ENCODE peak calls at places on chromosomes 2 and 18, in eight cellular contexts. One of them, this sample, is unnamed.

GRCh38 chr2:102932521-102932920 is 170.7 kb downstream of the TMEM182 start:
- DNase-seq in A549: no peak
- DNase-seq in heart left ventricle: no peak
- DNase-seq in activated CD8-positive, alpha-beta memory T cell treated with anti-CD3 and anti-CD28 coated beads for 1 hour: no peak
- DNase-seq in GM10248: no peak
- DNase-seq in SHP77: no peak
- DNase-seq in T follicular helper cell: no peak
- DNase-seq in activated effector memory CD4-positive, alpha-beta T cell treated with anti-CD3 and anti-CD28 coated beads, Interleukin-2, amount 50 U/mL, for 16 hours: no peak
- DNase-seq in this sample: no peak

GRCh38 chr18:3748081-3748480 is 298.1 kb downstream of the TGIF1 start:
- DNase-seq in A549: no peak
- DNase-seq in heart left ventricle: no peak
- DNase-seq in activated CD8-positive, alpha-beta memory T cell treated with anti-CD3 and anti-CD28 coated beads for 1 hour: no peak
- DNase-seq in GM10248: no peak
- DNase-seq in SHP77: no peak
- DNase-seq in T follicular helper cell: no peak
- DNase-seq in activated effector memory CD4-positive, alpha-beta T cell treated with anti-CD3 and anti-CD28 coated beads, Interleukin-2, amount 50 U/mL, for 16 hours: no peak
- DNase-seq in this sample: no peak

GRCh38 chr2:88239781-88240180 is 69.6 kb downstream of the THNSL2 start:
- DNase-seq in A549: no peak
- DNase-seq in heart left ventricle: no peak
- DNase-seq in activated CD8-positive, alpha-beta memory T cell treated with anti-CD3 and anti-CD28 coated beads for 1 hour: peak
- DNase-seq in GM10248: no peak
- DNase-seq in SHP77: no peak
- DNase-seq in T follicular helper cell: no peak
- DNase-seq in activated effector memory CD4-positive, alpha-beta T cell treated with anti-CD3 and anti-CD28 coated beads, Interleukin-2, amount 50 U/mL, for 16 hours: no peak
- DNase-seq in this sample: no peak

GRCh38 chr18:56148373-56148772 is 490.0 kb downstream of the TXNL1 start:
- DNase-seq in A549: no peak
- DNase-seq in heart left ventricle: no peak
- DNase-seq in activated CD8-positive, alpha-beta memory T cell treated with anti-CD3 and anti-CD28 coated beads for 1 hour: no peak
- DNase-seq in GM10248: no peak
- DNase-seq in SHP77: no peak
- DNase-seq in T follicular helper cell: no peak
- DNase-seq in activated effector memory CD4-positive, alpha-beta T cell treated with anti-CD3 and anti-CD28 coated beads, Interleukin-2, amount 50 U/mL, for 16 hours: no peak
- DNase-seq in this sample: peak

GRCh38 chr2:31675485-31675901 is 94.8 kb upstream of the SRD5A2 start:
- DNase-seq in A549: no peak
- DNase-seq in heart left ventricle: no peak
- DNase-seq in activated CD8-positive, alpha-beta memory T cell treated with anti-CD3 and anti-CD28 coated beads for 1 hour: no peak
- DNase-seq in GM10248: no peak
- DNase-seq in SHP77: no peak
- DNase-seq in T follicular helper cell: no peak
- DNase-seq in activated effector memory CD4-positive, alpha-beta T cell treated with anti-CD3 and anti-CD28 coated beads, Interleukin-2, amount 50 U/mL, for 16 hours: no peak
- DNase-seq in this sample: no peak

GRCh38 chr2:96108578-96109561 is 7.5 kb downstream of the ADRA2B start:
- DNase-seq in A549: no peak
- DNase-seq in heart left ventricle: peak
- DNase-seq in activated CD8-positive, alpha-beta memory T cell treated with anti-CD3 and anti-CD28 coated beads for 1 hour: no peak
- DNase-seq in GM10248: no peak
- DNase-seq in SHP77: no peak
- DNase-seq in T follicular helper cell: no peak
- DNase-seq in activated effector memory CD4-positive, alpha-beta T cell treated with anti-CD3 and anti-CD28 coated beads, Interleukin-2, amount 50 U/mL, for 16 hours: peak
- DNase-seq in this sample: no peak

GRCh38 chr2:51000849-51001617 is 30.9 kb downstream of the NRXN1 start:
- DNase-seq in A549: no peak
- DNase-seq in heart left ventricle: no peak
- DNase-seq in activated CD8-positive, alpha-beta memory T cell treated with anti-CD3 and anti-CD28 coated beads for 1 hour: no peak
- DNase-seq in GM10248: no peak
- DNase-seq in SHP77: no peak
- DNase-seq in T follicular helper cell: no peak
- DNase-seq in activated effector memory CD4-positive, alpha-beta T cell treated with anti-CD3 and anti-CD28 coated beads, Interleukin-2, amount 50 U/mL, for 16 hours: no peak
- DNase-seq in this sample: no peak

GRCh38 chr18:49560277-49561126 is 1.4 kb upstream of the LIPG start:
- DNase-seq in A549: no peak
- DNase-seq in heart left ventricle: no peak
- DNase-seq in activated CD8-positive, alpha-beta memory T cell treated with anti-CD3 and anti-CD28 coated beads for 1 hour: no peak
- DNase-seq in GM10248: no peak
- DNase-seq in SHP77: peak
- DNase-seq in T follicular helper cell: no peak
- DNase-seq in activated effector memory CD4-positive, alpha-beta T cell treated with anti-CD3 and anti-CD28 coated beads, Interleukin-2, amount 50 U/mL, for 16 hours: no peak
- DNase-seq in this sample: no peak

GRCh38 chr2:71348302-71348701 is 16.7 kb downstream of the ZNF638 start:
- DNase-seq in A549: no peak
- DNase-seq in heart left ventricle: no peak
- DNase-seq in activated CD8-positive, alpha-beta memory T cell treated with anti-CD3 and anti-CD28 coated beads for 1 hour: no peak
- DNase-seq in GM10248: no peak
- DNase-seq in SHP77: no peak
- DNase-seq in T follicular helper cell: no peak
- DNase-seq in activated effector memory CD4-positive, alpha-beta T cell treated with anti-CD3 and anti-CD28 coated beads, Interleukin-2, amount 50 U/mL, for 16 hours: no peak
- DNase-seq in this sample: no peak

GRCh38 chr18:50466634-50467033 is 91.8 kb downstream of the SKA1 start:
- DNase-seq in A549: no peak
- DNase-seq in heart left ventricle: no peak
- DNase-seq in activated CD8-positive, alpha-beta memory T cell treated with anti-CD3 and anti-CD28 coated beads for 1 hour: no peak
- DNase-seq in GM10248: no peak
- DNase-seq in SHP77: no peak
- DNase-seq in T follicular helper cell: no peak
- DNase-seq in activated effector memory CD4-positive, alpha-beta T cell treated with anti-CD3 and anti-CD28 coated beads, Interleukin-2, amount 50 U/mL, for 16 hours: no peak
- DNase-seq in this sample: no peak

GRCh38 chr18:23850215-23850614 is 161.0 kb downstream of the LAMA3 start:
- DNase-seq in A549: no peak
- DNase-seq in heart left ventricle: no peak
- DNase-seq in activated CD8-positive, alpha-beta memory T cell treated with anti-CD3 and anti-CD28 coated beads for 1 hour: no peak
- DNase-seq in GM10248: no peak
- DNase-seq in SHP77: no peak
- DNase-seq in T follicular helper cell: no peak
- DNase-seq in activated effector memory CD4-positive, alpha-beta T cell treated with anti-CD3 and anti-CD28 coated beads, Interleukin-2, amount 50 U/mL, for 16 hours: no peak
- DNase-seq in this sample: no peak

GRCh38 chr2:69099541-69099940 is 86.6 kb downstream of the ANTXR1 start:
- DNase-seq in A549: no peak
- DNase-seq in heart left ventricle: no peak
- DNase-seq in activated CD8-positive, alpha-beta memory T cell treated with anti-CD3 and anti-CD28 coated beads for 1 hour: no peak
- DNase-seq in GM10248: no peak
- DNase-seq in SHP77: no peak
- DNase-seq in T follicular helper cell: no peak
- DNase-seq in activated effector memory CD4-positive, alpha-beta T cell treated with anti-CD3 and anti-CD28 coated beads, Interleukin-2, amount 50 U/mL, for 16 hours: no peak
- DNase-seq in this sample: no peak

GRCh38 chr2:21515903-21516302 is 392.1 kb downstream of the TDRD15 start:
- DNase-seq in A549: no peak
- DNase-seq in heart left ventricle: no peak
- DNase-seq in activated CD8-positive, alpha-beta memory T cell treated with anti-CD3 and anti-CD28 coated beads for 1 hour: no peak
- DNase-seq in GM10248: no peak
- DNase-seq in SHP77: no peak
- DNase-seq in T follicular helper cell: no peak
- DNase-seq in activated effector memory CD4-positive, alpha-beta T cell treated with anti-CD3 and anti-CD28 coated beads, Interleukin-2, amount 50 U/mL, for 16 hours: no peak
- DNase-seq in this sample: no peak

GRCh38 chr2:160221391-160222276 is 21.6 kb upstream of the ITGB6 start:
- DNase-seq in A549: peak
- DNase-seq in heart left ventricle: peak
- DNase-seq in activated CD8-positive, alpha-beta memory T cell treated with anti-CD3 and anti-CD28 coated beads for 1 hour: no peak
- DNase-seq in GM10248: no peak
- DNase-seq in SHP77: no peak
- DNase-seq in T follicular helper cell: no peak
- DNase-seq in activated effector memory CD4-positive, alpha-beta T cell treated with anti-CD3 and anti-CD28 coated beads, Interleukin-2, amount 50 U/mL, for 16 hours: no peak
- DNase-seq in this sample: no peak

GRCh38 chr2:156340818-156341481 is 8.4 kb upstream of the NR4A2 start:
- DNase-seq in A549: no peak
- DNase-seq in heart left ventricle: no peak
- DNase-seq in activated CD8-positive, alpha-beta memory T cell treated with anti-CD3 and anti-CD28 coated beads for 1 hour: no peak
- DNase-seq in GM10248: no peak
- DNase-seq in SHP77: no peak
- DNase-seq in T follicular helper cell: no peak
- DNase-seq in activated effector memory CD4-positive, alpha-beta T cell treated with anti-CD3 and anti-CD28 coated beads, Interleukin-2, amount 50 U/mL, for 16 hours: peak
- DNase-seq in this sample: no peak

GRCh38 chr2:126448611-126449010 is 207.3 kb upstream of the GYPC start:
- DNase-seq in A549: no peak
- DNase-seq in heart left ventricle: no peak
- DNase-seq in activated CD8-positive, alpha-beta memory T cell treated with anti-CD3 and anti-CD28 coated beads for 1 hour: no peak
- DNase-seq in GM10248: no peak
- DNase-seq in SHP77: no peak
- DNase-seq in T follicular helper cell: no peak
- DNase-seq in activated effector memory CD4-positive, alpha-beta T cell treated with anti-CD3 and anti-CD28 coated beads, Interleukin-2, amount 50 U/mL, for 16 hours: no peak
- DNase-seq in this sample: no peak

GRCh38 chr2:73952499-73953446 is 26.1 kb downstream of the DGUOK start:
- DNase-seq in A549: no peak
- DNase-seq in heart left ventricle: peak
- DNase-seq in activated CD8-positive, alpha-beta memory T cell treated with anti-CD3 and anti-CD28 coated beads for 1 hour: no peak
- DNase-seq in GM10248: no peak
- DNase-seq in SHP77: no peak
- DNase-seq in T follicular helper cell: no peak
- DNase-seq in activated effector memory CD4-positive, alpha-beta T cell treated with anti-CD3 and anti-CD28 coated beads, Interleukin-2, amount 50 U/mL, for 16 hours: no peak
- DNase-seq in this sample: no peak

GRCh38 chr18:36333418-36333817 is 35.9 kb downstream of the FHOD3 start:
- DNase-seq in A549: no peak
- DNase-seq in heart left ventricle: no peak
- DNase-seq in activated CD8-positive, alpha-beta memory T cell treated with anti-CD3 and anti-CD28 coated beads for 1 hour: no peak
- DNase-seq in GM10248: no peak
- DNase-seq in SHP77: no peak
- DNase-seq in T follicular helper cell: no peak
- DNase-seq in activated effector memory CD4-positive, alpha-beta T cell treated with anti-CD3 and anti-CD28 coated beads, Interleukin-2, amount 50 U/mL, for 16 hours: no peak
- DNase-seq in this sample: peak

GRCh38 chr18:59155140-59155539 is 15.5 kb downstream of the SEC11C start:
- DNase-seq in A549: no peak
- DNase-seq in heart left ventricle: no peak
- DNase-seq in activated CD8-positive, alpha-beta memory T cell treated with anti-CD3 and anti-CD28 coated beads for 1 hour: no peak
- DNase-seq in GM10248: no peak
- DNase-seq in SHP77: no peak
- DNase-seq in T follicular helper cell: no peak
- DNase-seq in activated effector memory CD4-positive, alpha-beta T cell treated with anti-CD3 and anti-CD28 coated beads, Interleukin-2, amount 50 U/mL, for 16 hours: no peak
- DNase-seq in this sample: peak

GRCh38 chr18:50429207-50429948 is 54.5 kb downstream of the SKA1 start:
- DNase-seq in A549: no peak
- DNase-seq in heart left ventricle: no peak
- DNase-seq in activated CD8-positive, alpha-beta memory T cell treated with anti-CD3 and anti-CD28 coated beads for 1 hour: no peak
- DNase-seq in GM10248: peak
- DNase-seq in SHP77: peak
- DNase-seq in T follicular helper cell: no peak
- DNase-seq in activated effector memory CD4-positive, alpha-beta T cell treated with anti-CD3 and anti-CD28 coated beads, Interleukin-2, amount 50 U/mL, for 16 hours: no peak
- DNase-seq in this sample: no peak